ENCODE peak calls at places on chromosome 1, in ten cellular contexts. One of them, this sample, is unnamed.

GRCh38 chr1:72230746-72231145 is 51.6 kb downstream of the NEGR1 start:
- DNase-seq in foreskin fibroblast: peak
- DNase-seq in HL-60: no peak
- DNase-seq in astrocyte of the spinal cord: peak
- DNase-seq in tibial nerve: no peak
- DNase-seq in BJ: no peak
- DNase-seq in dorsolateral prefrontal cortex: no peak
- DNase-seq in fibroblast of pulmonary artery: no peak
- DNase-seq in Calu3: no peak
- DNase-seq in SK-N-SH: no peak
- DNase-seq in this sample: no peak

GRCh38 chr1:30446508-30446907 is 276.9 kb downstream of the MATN1 start:
- DNase-seq in foreskin fibroblast: no peak
- DNase-seq in HL-60: no peak
- DNase-seq in astrocyte of the spinal cord: no peak
- DNase-seq in tibial nerve: no peak
- DNase-seq in BJ: no peak
- DNase-seq in dorsolateral prefrontal cortex: no peak
- DNase-seq in fibroblast of pulmonary artery: no peak
- DNase-seq in Calu3: no peak
- DNase-seq in SK-N-SH: no peak
- DNase-seq in this sample: no peak

GRCh38 chr1:53415432-53415831 is 43.8 kb upstream of the DMRTB1 start:
- DNase-seq in foreskin fibroblast: no peak
- DNase-seq in HL-60: no peak
- DNase-seq in astrocyte of the spinal cord: no peak
- DNase-seq in tibial nerve: no peak
- DNase-seq in BJ: no peak
- DNase-seq in dorsolateral prefrontal cortex: no peak
- DNase-seq in fibroblast of pulmonary artery: no peak
- DNase-seq in Calu3: no peak
- DNase-seq in SK-N-SH: no peak
- DNase-seq in this sample: no peak

GRCh38 chr1:37673920-37674319 is 18.4 kb upstream of the CDCA8 start:
- DNase-seq in foreskin fibroblast: no peak
- DNase-seq in HL-60: peak
- DNase-seq in astrocyte of the spinal cord: no peak
- DNase-seq in tibial nerve: no peak
- DNase-seq in BJ: no peak
- DNase-seq in dorsolateral prefrontal cortex: no peak
- DNase-seq in fibroblast of pulmonary artery: no peak
- DNase-seq in Calu3: no peak
- DNase-seq in SK-N-SH: no peak
- DNase-seq in this sample: no peak

GRCh38 chr1:186974774-186975181 is 146.0 kb downstream of the PLA2G4A start:
- DNase-seq in foreskin fibroblast: peak
- DNase-seq in HL-60: no peak
- DNase-seq in astrocyte of the spinal cord: peak
- DNase-seq in tibial nerve: no peak
- DNase-seq in BJ: peak
- DNase-seq in dorsolateral prefrontal cortex: no peak
- DNase-seq in fibroblast of pulmonary artery: peak
- DNase-seq in Calu3: no peak
- DNase-seq in SK-N-SH: peak
- DNase-seq in this sample: no peak

GRCh38 chr1:229093546-229094336 is 177.2 kb upstream of the RAB4A start:
- DNase-seq in foreskin fibroblast: no peak
- DNase-seq in HL-60: no peak
- DNase-seq in astrocyte of the spinal cord: no peak
- DNase-seq in tibial nerve: no peak
- DNase-seq in BJ: no peak
- DNase-seq in dorsolateral prefrontal cortex: no peak
- DNase-seq in fibroblast of pulmonary artery: no peak
- DNase-seq in Calu3: peak
- DNase-seq in SK-N-SH: no peak
- DNase-seq in this sample: peak

GRCh38 chr1:27031235-27032118 is 18.8 kb upstream of the TENT5B start:
- DNase-seq in foreskin fibroblast: peak
- DNase-seq in HL-60: no peak
- DNase-seq in astrocyte of the spinal cord: peak
- DNase-seq in tibial nerve: no peak
- DNase-seq in BJ: peak
- DNase-seq in dorsolateral prefrontal cortex: peak
- DNase-seq in fibroblast of pulmonary artery: peak
- DNase-seq in Calu3: peak
- DNase-seq in SK-N-SH: peak
- DNase-seq in this sample: peak

GRCh38 chr1:160330119-160330518 is 12.9 kb downstream of the COPA start:
- DNase-seq in foreskin fibroblast: no peak
- DNase-seq in HL-60: no peak
- DNase-seq in astrocyte of the spinal cord: no peak
- DNase-seq in tibial nerve: no peak
- DNase-seq in BJ: no peak
- DNase-seq in dorsolateral prefrontal cortex: no peak
- DNase-seq in fibroblast of pulmonary artery: no peak
- DNase-seq in Calu3: no peak
- DNase-seq in SK-N-SH: no peak
- DNase-seq in this sample: no peak

GRCh38 chr1:193762276-193762675 is 575.9 kb upstream of the B3GALT2 start:
- DNase-seq in foreskin fibroblast: no peak
- DNase-seq in HL-60: no peak
- DNase-seq in astrocyte of the spinal cord: no peak
- DNase-seq in tibial nerve: no peak
- DNase-seq in BJ: no peak
- DNase-seq in dorsolateral prefrontal cortex: no peak
- DNase-seq in fibroblast of pulmonary artery: no peak
- DNase-seq in Calu3: no peak
- DNase-seq in SK-N-SH: no peak
- DNase-seq in this sample: no peak

GRCh38 chr1:77585610-77586314 is 96.7 kb downstream of the ZZZ3 start:
- DNase-seq in foreskin fibroblast: no peak
- DNase-seq in HL-60: no peak
- DNase-seq in astrocyte of the spinal cord: no peak
- DNase-seq in tibial nerve: no peak
- DNase-seq in BJ: no peak
- DNase-seq in dorsolateral prefrontal cortex: no peak
- DNase-seq in fibroblast of pulmonary artery: no peak
- DNase-seq in Calu3: no peak
- DNase-seq in SK-N-SH: no peak
- DNase-seq in this sample: no peak

GRCh38 chr1:7727816-7728477 is 43.1 kb upstream of the VAMP3 start:
- DNase-seq in foreskin fibroblast: no peak
- DNase-seq in HL-60: no peak
- DNase-seq in astrocyte of the spinal cord: no peak
- DNase-seq in tibial nerve: no peak
- DNase-seq in BJ: no peak
- DNase-seq in dorsolateral prefrontal cortex: peak
- DNase-seq in fibroblast of pulmonary artery: no peak
- DNase-seq in Calu3: no peak
- DNase-seq in SK-N-SH: peak
- DNase-seq in this sample: no peak

GRCh38 chr1:17198476-17199258 is 6.3 kb upstream of the PADI1 start:
- DNase-seq in foreskin fibroblast: no peak
- DNase-seq in HL-60: no peak
- DNase-seq in astrocyte of the spinal cord: peak
- DNase-seq in tibial nerve: no peak
- DNase-seq in BJ: no peak
- DNase-seq in dorsolateral prefrontal cortex: no peak
- DNase-seq in fibroblast of pulmonary artery: no peak
- DNase-seq in Calu3: no peak
- DNase-seq in SK-N-SH: no peak
- DNase-seq in this sample: no peak

GRCh38 chr1:9787702-9788101 is 36.1 kb downstream of the CLSTN1 start:
- DNase-seq in foreskin fibroblast: no peak
- DNase-seq in HL-60: peak
- DNase-seq in astrocyte of the spinal cord: no peak
- DNase-seq in tibial nerve: no peak
- DNase-seq in BJ: no peak
- DNase-seq in dorsolateral prefrontal cortex: no peak
- DNase-seq in fibroblast of pulmonary artery: no peak
- DNase-seq in Calu3: no peak
- DNase-seq in SK-N-SH: no peak
- DNase-seq in this sample: no peak

GRCh38 chr1:218207194-218207593 is 77.9 kb upstream of the RRP15 start:
- DNase-seq in foreskin fibroblast: no peak
- DNase-seq in HL-60: no peak
- DNase-seq in astrocyte of the spinal cord: no peak
- DNase-seq in tibial nerve: no peak
- DNase-seq in BJ: peak
- DNase-seq in dorsolateral prefrontal cortex: no peak
- DNase-seq in fibroblast of pulmonary artery: no peak
- DNase-seq in Calu3: no peak
- DNase-seq in SK-N-SH: no peak
- DNase-seq in this sample: no peak

GRCh38 chr1:4587721-4588120 is 66.7 kb upstream of the AJAP1 start:
- DNase-seq in foreskin fibroblast: no peak
- DNase-seq in HL-60: no peak
- DNase-seq in astrocyte of the spinal cord: no peak
- DNase-seq in tibial nerve: no peak
- DNase-seq in BJ: no peak
- DNase-seq in dorsolateral prefrontal cortex: no peak
- DNase-seq in fibroblast of pulmonary artery: no peak
- DNase-seq in Calu3: no peak
- DNase-seq in SK-N-SH: no peak
- DNase-seq in this sample: no peak

DNA sequence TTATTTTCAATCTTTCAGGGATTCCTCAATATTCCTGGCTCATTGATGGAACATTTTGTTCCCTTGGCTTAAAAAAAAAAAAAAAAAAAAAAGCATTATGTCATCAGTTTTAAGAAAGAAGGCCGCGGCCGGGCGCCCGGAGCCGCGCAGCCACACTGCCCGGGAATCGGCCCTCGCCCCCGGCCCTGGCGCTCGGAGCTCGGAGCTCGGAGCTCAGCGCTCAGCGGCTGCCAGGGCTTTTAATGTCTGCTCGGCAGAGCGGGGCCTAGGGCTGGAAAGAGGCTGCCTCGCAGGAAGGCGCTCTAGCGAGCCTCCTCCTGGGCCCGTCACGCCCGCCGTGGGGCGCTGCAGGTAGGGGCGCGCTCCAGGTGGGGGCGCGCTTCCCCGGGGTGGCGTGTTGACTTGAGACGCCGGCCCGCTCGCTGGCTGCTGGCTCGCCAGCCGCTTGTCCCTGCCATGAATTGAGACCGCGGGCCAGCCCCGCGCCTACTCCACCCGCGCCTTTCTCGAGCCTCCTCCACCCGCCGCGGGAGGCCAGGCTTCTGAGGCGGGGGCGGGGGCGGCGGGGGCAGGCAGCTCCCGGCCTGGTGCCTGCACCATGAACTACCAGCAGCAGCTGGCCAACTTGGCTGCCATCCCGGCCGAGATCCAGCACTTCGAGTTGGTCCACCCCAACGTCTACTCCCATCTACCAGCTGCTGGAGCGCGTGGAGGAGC is 5.4 kb upstream of the TDRD5 start:
- DNase-seq in foreskin fibroblast: peak
- DNase-seq in HL-60: peak
- DNase-seq in astrocyte of the spinal cord: peak
- DNase-seq in tibial nerve: no peak
- DNase-seq in BJ: no peak
- DNase-seq in dorsolateral prefrontal cortex: peak
- DNase-seq in fibroblast of pulmonary artery: peak
- DNase-seq in Calu3: peak
- DNase-seq in SK-N-SH: peak
- DNase-seq in this sample: no peak
- TF ChIP-seq CTCF in foreskin fibroblast: peak
- TF ChIP-seq CTCF in HL-60: no peak
- TF ChIP-seq CTCF in astrocyte of the spinal cord: peak
- TF ChIP-seq CTCF in tibial nerve: peak
- TF ChIP-seq CTCF in BJ: peak
- TF ChIP-seq CTCF in dorsolateral prefrontal cortex: peak
- TF ChIP-seq CTCF in fibroblast of pulmonary artery: peak
- TF ChIP-seq CTCF in Calu3: peak
- TF ChIP-seq CTCF in SK-N-SH: peak
- TF ChIP-seq CTCF in this sample: peak

GRCh38 chr1:226201029-226201593 is 14.6 kb upstream of the ACBD3 start:
- DNase-seq in foreskin fibroblast: no peak
- DNase-seq in HL-60: peak
- DNase-seq in astrocyte of the spinal cord: no peak
- DNase-seq in tibial nerve: no peak
- DNase-seq in BJ: no peak
- DNase-seq in dorsolateral prefrontal cortex: no peak
- DNase-seq in fibroblast of pulmonary artery: peak
- DNase-seq in Calu3: peak
- DNase-seq in SK-N-SH: no peak
- DNase-seq in this sample: no peak
- TF ChIP-seq CTCF in foreskin fibroblast: peak
- TF ChIP-seq CTCF in HL-60: peak
- TF ChIP-seq CTCF in astrocyte of the spinal cord: peak
- TF ChIP-seq CTCF in tibial nerve: no peak
- TF ChIP-seq CTCF in BJ: peak
- TF ChIP-seq CTCF in dorsolateral prefrontal cortex: no peak
- TF ChIP-seq CTCF in fibroblast of pulmonary artery: peak
- TF ChIP-seq CTCF in Calu3: peak
- TF ChIP-seq CTCF in SK-N-SH: peak
- TF ChIP-seq CTCF in this sample: no peak

DNA sequence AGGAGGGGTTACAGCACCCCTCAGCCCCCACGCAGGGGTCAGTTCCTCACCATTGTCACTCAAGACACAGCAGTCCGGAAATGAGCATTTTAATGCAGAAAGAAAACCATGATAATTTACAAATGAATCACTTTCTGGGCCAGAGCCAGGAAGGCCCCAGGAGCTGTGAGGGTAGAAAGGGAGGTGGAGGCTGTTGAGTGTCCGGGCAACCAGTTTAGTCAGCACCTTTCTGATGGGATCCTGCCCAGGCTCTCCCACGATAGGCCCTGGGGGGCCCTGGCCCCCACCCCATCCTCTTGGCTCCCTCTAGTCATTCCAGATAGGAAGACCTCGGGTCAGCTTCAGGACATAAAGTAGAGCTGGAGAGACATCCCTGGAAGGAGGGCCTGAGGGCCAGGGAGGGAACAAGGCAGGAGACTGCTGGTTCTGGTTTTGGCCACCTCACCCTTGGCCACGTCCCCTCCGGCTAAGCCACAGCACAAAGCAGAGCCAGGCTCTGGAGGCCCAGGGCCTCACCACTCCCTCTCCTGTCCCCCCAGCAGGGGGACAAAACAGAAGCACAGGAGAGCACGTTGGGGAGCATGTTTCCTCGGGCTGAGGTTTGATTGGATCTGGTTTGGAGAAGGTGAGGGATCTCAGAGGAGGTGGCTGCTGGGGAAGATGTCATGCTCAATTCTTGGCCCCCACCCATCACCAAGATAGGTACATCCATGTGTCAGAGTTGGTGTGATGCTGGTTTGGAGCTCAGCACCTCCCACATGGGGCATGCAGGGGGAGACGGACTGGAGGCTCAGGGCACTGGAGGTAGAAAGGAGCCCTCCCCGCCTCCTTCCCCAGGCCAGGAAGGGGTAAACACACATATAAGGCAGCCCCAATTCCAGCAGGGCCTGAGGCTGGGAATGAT is 20.6 kb downstream of the ETNK2 start:
- DNase-seq in foreskin fibroblast: peak
- DNase-seq in HL-60: no peak
- DNase-seq in astrocyte of the spinal cord: peak
- DNase-seq in tibial nerve: no peak
- DNase-seq in BJ: peak
- DNase-seq in dorsolateral prefrontal cortex: no peak
- DNase-seq in fibroblast of pulmonary artery: peak
- DNase-seq in Calu3: peak
- DNase-seq in SK-N-SH: peak
- DNase-seq in this sample: no peak
- TF ChIP-seq CTCF in foreskin fibroblast: peak
- TF ChIP-seq CTCF in HL-60: no peak
- TF ChIP-seq CTCF in astrocyte of the spinal cord: peak
- TF ChIP-seq CTCF in tibial nerve: no peak
- TF ChIP-seq CTCF in BJ: peak
- TF ChIP-seq CTCF in dorsolateral prefrontal cortex: no peak
- TF ChIP-seq CTCF in fibroblast of pulmonary artery: peak
- TF ChIP-seq CTCF in Calu3: no peak
- TF ChIP-seq CTCF in SK-N-SH: peak
- TF ChIP-seq CTCF in this sample: no peak

GRCh38 chr1:40096977-40097782 is at the start of gene PPT1:
- DNase-seq in foreskin fibroblast: peak
- DNase-seq in HL-60: peak
- DNase-seq in astrocyte of the spinal cord: peak
- DNase-seq in tibial nerve: peak
- DNase-seq in BJ: no peak
- DNase-seq in dorsolateral prefrontal cortex: peak
- DNase-seq in fibroblast of pulmonary artery: peak
- DNase-seq in Calu3: peak
- DNase-seq in SK-N-SH: peak
- DNase-seq in this sample: peak
- TF ChIP-seq CTCF in foreskin fibroblast: peak
- TF ChIP-seq CTCF in HL-60: no peak
- TF ChIP-seq CTCF in astrocyte of the spinal cord: peak
- TF ChIP-seq CTCF in tibial nerve: peak
- TF ChIP-seq CTCF in BJ: peak
- TF ChIP-seq CTCF in dorsolateral prefrontal cortex: peak
- TF ChIP-seq CTCF in fibroblast of pulmonary artery: peak
- TF ChIP-seq CTCF in Calu3: peak
- TF ChIP-seq CTCF in SK-N-SH: peak
- TF ChIP-seq CTCF in this sample: no peak

This sample was measured in right atrium auricular region.